ENCODE peak calls at places on chromosomes 3 and 15, in seven cellular contexts. Y is kidney, H is heart left ventricle, N is tibial nerve, C is fibroblast of lung, F is neuronal stem cell, R is left lung. B is an unnamed sample. For H3K9me3, the result is how much of the 10 kb centered on the place peaks cover.

GRCh38 chr3:123627673-123628670 is 43.1 kb upstream of the HACD2 start:
- DNase-seq in Y (no peak), H (peak), N (no peak), C (no peak), F (no peak), R (no peak), B (no peak)

GRCh38 chr3:38117163-38117716 is 19.7 kb downstream of the ACAA1 start:
- DNase-seq in Y (peak), H (peak), N (no peak), C (no peak), F (no peak), R (peak), B (no peak)

GRCh38 chr3:85605066-85605465 is 646.3 kb downstream of the CADM2 start:
- DNase-seq in Y (no peak), H (no peak), N (no peak), C (peak), F (no peak), R (no peak), B (no peak)

GRCh38 chr15:49199666-49200065 is 29.6 kb downstream of the GALK2 start:
- DNase-seq in Y (no peak), H (no peak), N (no peak), C (no peak), F (no peak), R (no peak), B (no peak)

GRCh38 chr3:152745677-152746076 is 89.3 kb upstream of the P2RY1 start:
- DNase-seq in Y (no peak), H (no peak), N (no peak), C (no peak), F (no peak), R (no peak), B (no peak)

GRCh38 chr15:99486371-99487336 is 79.1 kb upstream of the MEF2A start:
- DNase-seq in Y (peak), H (peak), N (peak), C (peak), F (peak), R (peak), B (no peak)

GRCh38 chr15:77589839-77590238 is 42.9 kb downstream of the LINGO1 start:
- DNase-seq in Y (no peak), H (peak), N (peak), C (no peak), F (no peak), R (no peak), B (no peak)

GRCh38 chr3:131397889-131398288 is 16.3 kb downstream of the NUDT16 start:
- DNase-seq in Y (no peak), H (no peak), N (no peak), C (no peak), F (no peak), R (no peak), B (no peak)

GRCh38 chr3:59684766-59685165 is 634.9 kb upstream of the CFAP20DC start:
- DNase-seq in Y (no peak), H (no peak), N (no peak), C (no peak), F (no peak), R (no peak), B (no peak)

GRCh38 chr15:75058127-75058905 is 34.9 kb downstream of the PPCDC start:
- DNase-seq in Y (no peak), H (no peak), N (no peak), C (peak), F (no peak), R (no peak), B (no peak)

GRCh38 chr3:145780301-145780700 is 380.7 kb downstream of the PLOD2 start:
- DNase-seq in Y (no peak), H (no peak), N (no peak), C (peak), F (no peak), R (no peak), B (no peak)

GRCh38 chr15:57026016-57026602 is 107.7 kb downstream of the TCF12 start:
- DNase-seq in Y (no peak), H (no peak), N (no peak), C (no peak), F (no peak), R (no peak), B (no peak)

DNA sequence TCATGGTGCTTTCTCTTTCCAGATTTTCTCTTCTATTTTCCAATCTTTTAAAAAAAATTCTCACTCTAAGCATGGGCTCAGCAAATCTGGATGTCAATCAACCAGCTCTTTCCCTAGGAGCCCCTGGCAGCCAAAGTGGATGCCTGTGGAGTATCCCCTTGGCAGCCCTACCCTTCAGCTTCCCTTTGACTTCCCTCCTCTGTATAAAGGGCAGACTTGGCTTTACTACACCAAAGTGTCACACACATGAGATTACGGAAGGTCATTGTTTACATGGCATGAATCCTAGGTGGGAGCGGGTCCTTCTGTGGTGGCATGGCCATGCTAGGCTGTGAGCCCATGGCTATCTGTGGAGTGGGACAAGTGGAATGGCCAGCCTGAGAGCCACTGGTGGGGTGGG is 379.9 kb downstream of the GABRB3 start:
- DNase-seq in Y (no peak), H (no peak), N (no peak), C (no peak), F (no peak), R (no peak), B (no peak)
- H3K9me3 ChIP-seq in Y (under half), H (under half), N (under half), C (under half), F (under half), R (under half), B (under half)

DNA sequence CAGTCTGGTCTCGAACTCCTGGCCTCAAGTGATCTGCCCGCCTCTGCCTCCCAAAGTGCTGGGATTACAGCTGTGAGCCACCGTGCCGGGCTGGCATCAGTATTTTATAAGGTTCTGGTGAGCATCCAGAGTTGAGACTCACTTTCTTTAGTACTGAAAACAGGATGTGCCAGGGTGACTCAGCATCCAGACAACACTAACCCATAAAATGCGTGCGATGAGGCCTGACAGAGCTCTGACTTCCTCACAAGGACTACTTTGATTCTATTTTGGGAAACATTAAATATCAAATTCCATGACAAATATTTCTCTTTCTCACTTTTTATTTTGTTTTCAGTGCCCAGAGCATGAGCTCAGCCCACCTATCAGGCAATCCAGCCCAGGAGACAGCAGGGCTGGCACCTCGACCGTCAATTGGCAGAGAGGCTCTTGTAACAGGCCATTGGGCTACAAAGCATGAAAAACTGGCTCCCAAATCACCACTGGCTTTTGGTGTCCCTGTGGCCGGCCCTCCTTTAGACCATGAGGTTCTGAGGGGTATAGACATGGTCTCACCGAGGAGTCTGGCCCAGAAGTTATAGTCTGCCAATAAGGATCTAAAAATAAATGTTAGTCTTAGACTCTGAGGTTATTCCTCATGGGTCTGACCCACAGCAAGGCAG is 75.0 kb downstream of the FEM1B start:
- DNase-seq in Y (no peak), H (no peak), N (no peak), C (peak), F (no peak), R (peak), B (no peak)
- H3K9me3 ChIP-seq in Y (under half), H (under half), N (under half), C (under half), F (under half), R (under half), B (under half)

DNA sequence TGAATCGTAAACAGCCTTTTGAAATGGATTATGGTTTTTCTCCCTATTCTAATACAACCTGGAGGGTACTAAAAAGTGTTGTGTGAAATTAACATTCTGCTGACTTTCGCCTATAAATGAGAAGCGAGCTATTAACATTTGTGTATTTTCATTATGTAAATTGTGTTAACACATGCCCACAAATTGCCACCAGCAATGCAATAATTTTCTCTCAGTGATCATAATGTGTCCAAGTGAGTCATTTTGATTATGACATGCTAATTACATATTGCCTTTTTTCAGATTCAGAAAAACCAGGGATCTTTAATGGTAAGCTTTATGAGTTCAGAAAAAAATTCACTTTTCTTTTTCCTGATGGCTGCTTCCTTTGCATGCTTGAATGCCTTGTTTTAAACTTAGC is 77.4 kb upstream of the SKOR1 start:
- DNase-seq in Y (no peak), H (no peak), N (no peak), C (no peak), F (no peak), R (no peak), B (no peak)
- H3K9me3 ChIP-seq in Y (under half), H (under half), N (under half), C (under half), F (under half), R (under half), B (under half)

DNA sequence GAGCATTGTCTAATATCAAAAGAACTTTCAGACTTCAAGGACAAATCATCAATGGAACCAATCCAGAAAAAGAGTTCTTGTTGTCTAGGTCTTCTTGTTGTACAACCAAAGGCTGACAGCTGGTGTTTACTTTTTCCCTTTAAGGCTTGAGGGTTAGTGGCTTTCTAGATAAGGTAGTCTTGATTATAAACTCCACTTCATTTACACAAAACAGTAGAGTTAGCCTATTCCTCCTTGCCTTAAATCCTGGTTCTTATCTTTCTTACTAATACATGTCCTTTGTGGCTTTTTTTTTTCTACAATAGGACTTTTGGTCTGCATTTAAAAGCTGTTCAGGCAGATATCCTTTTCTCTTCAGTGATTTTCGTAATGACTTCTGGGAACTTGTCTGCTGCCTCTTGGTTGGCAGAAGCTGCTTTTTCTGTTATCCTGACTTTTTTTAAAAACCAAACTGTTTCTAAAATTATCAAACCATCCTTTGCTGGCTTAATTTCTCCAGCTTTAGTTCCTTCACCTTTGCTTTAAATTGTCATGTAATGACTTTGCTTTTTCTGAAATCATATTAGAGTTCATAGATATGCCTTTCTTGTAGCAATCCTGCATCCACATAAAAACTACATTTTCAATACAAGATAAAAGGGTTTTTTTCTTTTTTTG is 44.8 kb downstream of the STRIT1 start:
- DNase-seq in Y (no peak), H (no peak), N (no peak), C (no peak), F (no peak), R (no peak), B (no peak)
- H3K9me3 ChIP-seq in Y (under half), H (under half), N (under half), C (under half), F (under half), R (under half), B (under half)

GRCh38 chr3:183208260-183208659 is 44.8 kb upstream of the B3GNT5 start:
- DNase-seq in Y (no peak), H (no peak), N (no peak), C (no peak), F (no peak), R (no peak), B (no peak)
- H3K9me3 ChIP-seq in Y (under half), H (under half), N (under half), C (under half), F (under half), R (under half), B (under half)

GRCh38 chr3:1955750-1956149 is 142.9 kb upstream of the CNTN4 start:
- DNase-seq in Y (no peak), H (no peak), N (no peak), C (no peak), F (no peak), R (no peak), B (no peak)
- H3K9me3 ChIP-seq in Y (under half), H (under half), N (under half), C (under half), F (under half), R (under half), B (under half)

GRCh38 chr3:171871392-171872274 is 28.5 kb downstream of the TMEM212 start:
- DNase-seq in Y (no peak), H (no peak), N (no peak), C (peak), F (no peak), R (no peak), B (no peak)
- H3K9me3 ChIP-seq in Y (under half), H (under half), N (under half), C (under half), F (under half), R (under half), B (under half)

B was measured in T-helper 17 cell.